ENCODE peak calls at places on chromosomes 7 and 10, in four cellular contexts. X, I, P and R are unnamed samples.

GRCh38 chr7:41104621-41105020 is 598.3 kb downstream of the INHBA start:
- DNase-seq in X (no peak), I (no peak), P (no peak), R (no peak)

GRCh38 chr7:41006591-41006990 is 696.3 kb downstream of the INHBA start:
- DNase-seq in X (no peak), I (no peak), P (no peak), R (no peak)

GRCh38 chr10:80260295-80261243 is 28.9 kb downstream of the MAT1A start:
- DNase-seq in X (peak), I (no peak), P (no peak), R (no peak)

GRCh38 chr10:77798940-77799339 is 127.6 kb downstream of the DLG5 start:
- DNase-seq in X (no peak), I (no peak), P (peak), R (no peak)

GRCh38 chr7:5695037-5695708 is 86.3 kb downstream of the RNF216 start:
- DNase-seq in X (peak), I (peak), P (no peak), R (no peak)

GRCh38 chr7:896346-897075 is 20.2 kb downstream of the GET4 start:
- DNase-seq in X (no peak), I (no peak), P (no peak), R (no peak)

GRCh38 chr7:132435016-132435990 is 141.0 kb downstream of the PLXNA4 start:
- DNase-seq in X (no peak), I (no peak), P (no peak), R (no peak)

GRCh38 chr10:87642486-87642885 is 17.2 kb upstream of the PAPSS2 start:
- DNase-seq in X (no peak), I (no peak), P (no peak), R (no peak)

GRCh38 chr10:78712147-78712546 is 356.6 kb upstream of the ZMIZ1 start:
- DNase-seq in X (no peak), I (no peak), P (peak), R (no peak)

GRCh38 chr7:2063562-2064360 is 169.0 kb downstream of the MAD1L1 start:
- DNase-seq in X (no peak), I (no peak), P (peak), R (no peak)

GRCh38 chr7:157576415-157576814 is 239.6 kb downstream of the DNAJB6 start:
- DNase-seq in X (peak), I (no peak), P (peak), R (no peak)

GRCh38 chr7:98241674-98242241 is 10.3 kb downstream of the TECPR1 start:
- DNase-seq in X (no peak), I (no peak), P (no peak), R (no peak)

GRCh38 chr7:37054631-37055300 is 330.5 kb upstream of the AOAH start:
- DNase-seq in X (no peak), I (no peak), P (no peak), R (no peak)

GRCh38 chr7:96547371-96547811 is 162.3 kb downstream of the SEM1 start:
- DNase-seq in X (no peak), I (no peak), P (no peak), R (no peak)

GRCh38 chr7:106840342-106840741 is 24.7 kb upstream of the PIK3CG start:
- DNase-seq in X (no peak), I (peak), P (no peak), R (peak)

GRCh38 chr7:77975672-77976480 is 177.3 kb downstream of the PHTF2 start:
- DNase-seq in X (no peak), I (no peak), P (no peak), R (no peak)

GRCh38 chr10:44069573-44069972 is 315.3 kb downstream of the CXCL12 start:
- DNase-seq in X (no peak), I (no peak), P (no peak), R (no peak)

GRCh38 chr10:44068716-44069482 is 316.0 kb downstream of the CXCL12 start:
- DNase-seq in X (no peak), I (no peak), P (no peak), R (no peak)

GRCh38 chr10:44067432-44067831 is 317.5 kb downstream of the CXCL12 start:
- DNase-seq in X (no peak), I (no peak), P (no peak), R (no peak)

GRCh38 chr10:44070282-44070681 is 314.6 kb downstream of the CXCL12 start:
- DNase-seq in X (no peak), I (no peak), P (no peak), R (no peak)

DNA sequence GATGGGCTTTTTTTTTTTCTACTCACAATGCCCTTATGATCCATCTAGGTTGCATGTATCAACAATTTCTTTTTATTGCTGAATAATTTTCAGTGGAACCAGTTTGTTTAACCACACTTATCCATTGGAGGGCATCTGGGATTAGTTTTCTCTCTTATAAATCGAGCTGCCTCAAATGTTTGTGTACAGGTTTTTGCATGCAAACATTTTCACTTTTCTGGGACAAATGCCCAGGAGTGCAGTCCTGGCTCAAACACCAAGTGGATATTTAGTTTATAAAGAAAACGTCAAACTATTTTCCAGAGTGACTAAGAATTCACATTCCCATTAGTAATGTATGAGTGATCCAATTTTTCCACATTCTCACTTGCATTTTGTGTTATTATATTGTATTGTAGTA is 313.4 kb downstream of the CXCL12 start:
- DNase-seq in X (no peak), I (peak), P (no peak), R (peak)
- TF ChIP-seq CTCF in X (no peak), I (peak), P (no peak), R (peak)

GRCh38 chr10:34413214-34413613 is 401.9 kb downstream of the PARD3 start:
- DNase-seq in X (no peak), I (no peak), P (no peak), R (no peak)

GRCh38 chr10:34415039-34415438 is 400.1 kb downstream of the PARD3 start:
- DNase-seq in X (no peak), I (no peak), P (no peak), R (no peak)

GRCh38 chr10:34413920-34414319 is 401.2 kb downstream of the PARD3 start:
- DNase-seq in X (no peak), I (no peak), P (no peak), R (no peak)
- TF ChIP-seq CTCF in X (no peak), I (no peak), P (no peak), R (no peak)

DNA sequence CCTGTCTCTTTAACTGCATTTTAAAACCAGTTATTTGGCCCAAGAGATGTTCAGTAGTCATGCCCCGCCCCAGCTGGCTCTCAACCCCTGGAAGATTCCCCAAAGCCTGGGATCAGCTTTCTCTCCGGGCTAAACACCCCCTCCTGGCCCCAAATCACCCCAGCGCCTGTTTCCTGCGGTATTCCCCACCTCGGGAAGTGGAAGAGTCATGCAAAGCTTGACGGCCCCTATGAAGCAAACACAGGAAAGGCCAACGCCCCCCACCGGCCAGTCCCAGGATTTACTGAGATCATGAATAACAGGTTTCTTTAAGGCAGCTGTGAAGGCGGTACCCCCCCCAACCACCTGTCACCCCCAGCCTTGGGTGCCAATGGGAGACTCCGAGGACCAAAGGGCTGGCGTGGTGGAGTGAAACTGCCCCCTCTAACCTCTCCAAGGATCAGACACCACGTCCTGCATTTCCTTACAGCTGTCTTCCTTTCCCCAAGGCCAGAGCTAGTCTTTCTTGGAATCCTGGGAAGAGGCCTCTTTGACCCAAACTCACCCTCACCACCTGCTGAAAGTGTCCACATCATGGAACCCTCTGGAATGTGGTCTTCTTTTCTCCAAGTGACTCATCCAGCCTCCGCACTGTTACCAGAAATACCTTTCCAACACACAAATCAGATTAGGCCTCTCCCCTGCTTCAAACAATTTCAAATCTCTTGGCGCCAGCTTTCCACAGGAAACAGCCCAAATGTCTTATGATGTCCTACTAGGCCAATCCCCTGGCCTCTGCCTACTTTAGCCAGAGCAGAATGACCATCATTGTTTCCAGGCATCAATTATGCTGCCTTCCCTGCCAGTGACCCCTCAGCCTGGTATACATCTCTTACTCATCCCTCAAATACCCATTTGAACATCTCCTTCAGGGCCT is 301.5 kb downstream of the ZEB1 start:
- DNase-seq in X (no peak), I (no peak), P (peak), R (peak)
- TF ChIP-seq CTCF in X (no peak), I (peak), P (peak), R (peak)

DNA sequence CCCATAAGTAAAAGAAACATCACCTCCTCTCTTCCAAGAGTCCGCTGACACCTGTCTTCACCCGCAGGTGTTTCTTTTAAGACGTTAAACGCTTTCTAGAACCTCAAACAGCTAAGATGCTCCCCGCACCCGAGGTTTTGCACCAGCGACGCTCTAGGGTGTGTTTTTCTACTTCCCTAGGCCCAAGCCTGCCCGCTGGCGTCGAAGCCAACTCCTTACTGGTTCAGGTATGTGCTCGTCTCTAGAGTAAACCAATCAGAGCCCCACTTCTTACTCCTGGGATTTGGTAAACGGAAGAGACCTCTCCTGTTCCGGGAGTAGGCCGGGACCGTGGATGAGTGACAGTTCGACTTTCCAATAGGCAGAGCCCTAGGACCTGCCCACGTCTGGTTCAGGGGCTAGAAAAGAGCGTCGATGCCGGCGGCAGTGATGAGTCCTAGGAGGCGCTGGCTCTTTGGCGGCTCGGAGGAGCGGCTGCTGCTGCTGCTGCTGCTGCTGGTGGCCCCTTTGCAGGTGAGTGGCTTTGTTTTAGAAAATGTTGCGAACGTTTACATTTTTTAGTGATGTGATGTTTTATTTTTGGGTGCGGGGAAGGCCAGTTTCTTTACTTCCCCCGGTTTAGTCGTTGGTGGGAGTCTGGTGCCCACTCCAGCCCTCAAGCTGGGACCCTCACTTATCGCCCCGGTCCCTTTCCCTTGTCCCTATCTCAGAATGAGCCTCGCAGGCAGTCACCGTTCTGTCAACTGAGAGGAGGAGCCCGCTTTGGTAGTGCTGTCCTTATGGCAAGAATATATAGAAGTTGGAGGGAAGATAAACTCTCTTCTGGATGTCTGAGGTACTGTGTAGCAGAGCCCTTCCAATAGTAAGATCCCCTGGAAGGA is at the start of gene BPGM:
- DNase-seq in X (peak), I (peak), P (peak), R (peak)
- TF ChIP-seq CTCF in X (peak), I (peak), P (peak), R (peak)

GRCh38 chr7:11491811-11492210 is 340.2 kb downstream of the THSD7A start:
- DNase-seq in X (no peak), I (no peak), P (no peak), R (no peak)

GRCh38 chr7:11489280-11489679 is 342.7 kb downstream of the THSD7A start:
- DNase-seq in X (no peak), I (no peak), P (no peak), R (no peak)

GRCh38 chr7:11485626-11486025 is 346.4 kb downstream of the THSD7A start:
- DNase-seq in X (no peak), I (no peak), P (no peak), R (no peak)

DNA sequence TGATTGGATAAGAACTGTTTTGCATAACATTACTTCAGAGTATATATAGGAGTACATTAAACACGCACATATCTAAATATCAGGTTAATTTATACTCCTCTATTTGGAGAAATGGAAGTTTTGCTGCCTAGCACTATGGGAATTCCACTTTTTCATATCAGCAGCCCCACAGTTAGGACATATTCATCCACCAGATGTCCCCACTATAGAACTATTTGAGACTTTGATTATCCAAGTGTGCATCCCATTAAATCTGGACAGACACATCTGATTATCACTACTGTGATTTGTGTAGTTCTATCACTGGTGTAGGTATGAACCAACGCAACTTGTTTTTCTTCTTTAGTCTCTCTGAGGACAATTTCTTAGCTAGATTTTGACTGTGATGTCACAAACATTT is 345.7 kb downstream of the THSD7A start:
- DNase-seq in X (no peak), I (no peak), P (no peak), R (no peak)
- TF ChIP-seq CTCF in X (no peak), I (no peak), P (peak), R (no peak)